ENCODE peak calls at places on chromosome 1, in four cellular contexts. N is GM03348, G is H7, H is AG04450. M is an unnamed sample.

GRCh38 chr1:99756598-99756997 is 9.8 kb downstream of the FRRS1 start:
- DNase-seq in G (no peak), N (peak), H (no peak), M (no peak)

GRCh38 chr1:8911416-8912309 is 33.2 kb upstream of the ENO1 start:
- DNase-seq in N (no peak), G (peak), H (no peak), M (peak)

GRCh38 chr1:234729566-234729965 is 119.6 kb upstream of the IRF2BP2 start:
- DNase-seq in N (no peak), G (no peak), H (no peak), M (no peak)

GRCh38 chr1:1419812-1420653 is 1.0 kb downstream of the ANKRD65 start:
- DNase-seq in G (peak), N (peak), H (no peak), M (no peak)

GRCh38 chr1:98749152-98749756 is 87.7 kb downstream of the SNX7 start:
- DNase-seq in N (peak), G (no peak), H (no peak), M (no peak)

GRCh38 chr1:169105434-169106094 is 926 bp upstream of the ATP1B1 start:
- DNase-seq in H (no peak), N (peak), G (no peak), M (peak)

GRCh38 chr1:211549092-211549749 is 29.7 kb downstream of the SLC30A1 start:
- DNase-seq in G (no peak), H (no peak), N (no peak), M (no peak)

GRCh38 chr1:199580280-199580679 is 447.2 kb upstream of the NR5A2 start:
- DNase-seq in N (no peak), H (no peak), G (no peak), M (no peak)

GRCh38 chr1:3428899-3429298 is 25.6 kb upstream of the ARHGEF16 start:
- DNase-seq in N (no peak), H (no peak), G (no peak), M (no peak)

GRCh38 chr1:178484698-178485225 is 12.0 kb downstream of the CLEC20A start:
- DNase-seq in G (peak), H (no peak), N (peak), M (no peak)

GRCh38 chr1:41860214-41860613 is 58.5 kb downstream of the HIVEP3 start:
- DNase-seq in N (no peak), H (no peak), G (no peak), M (peak)

M was measured in NCI-H748 treated with DMSO at 0.1 percent for 48 hours.